ENCODE peak calls at places on chromosomes 12 and 14, in ten cellular contexts. One of them, this sample, is unnamed.

GRCh38 chr12:57429473-57430116 is 1.2 kb downstream of the R3HDM2 start:
- DNase-seq in PC-3: no peak
- DNase-seq in NCI-H2081 treated with DMSO at 0.1 percent for 48 hours: no peak
- DNase-seq in CD4-positive, alpha-beta T cell: no peak
- DNase-seq in memory B cell: no peak
- DNase-seq in pulmonary artery endothelial cell: no peak
- DNase-seq in uterus: no peak
- DNase-seq in activated CD4-positive, alpha-beta T cell treated with anti-CD3 and anti-CD28 coated beads, Interleukin-2, amount 50 U/mL, for 1 hour: no peak
- DNase-seq in Peyer's patch: peak
- DNase-seq in endodermal cell: peak
- DNase-seq in this sample: peak

GRCh38 chr14:77488558-77488957 is 10.1 kb downstream of the ISM2 start:
- DNase-seq in PC-3: no peak
- DNase-seq in NCI-H2081 treated with DMSO at 0.1 percent for 48 hours: no peak
- DNase-seq in CD4-positive, alpha-beta T cell: no peak
- DNase-seq in memory B cell: no peak
- DNase-seq in pulmonary artery endothelial cell: no peak
- DNase-seq in uterus: no peak
- DNase-seq in activated CD4-positive, alpha-beta T cell treated with anti-CD3 and anti-CD28 coated beads, Interleukin-2, amount 50 U/mL, for 1 hour: no peak
- DNase-seq in Peyer's patch: no peak
- DNase-seq in endodermal cell: no peak
- DNase-seq in this sample: no peak

GRCh38 chr12:18719922-18720321 is 17.9 kb downstream of the PLCZ1 start:
- DNase-seq in PC-3: peak
- DNase-seq in NCI-H2081 treated with DMSO at 0.1 percent for 48 hours: no peak
- DNase-seq in CD4-positive, alpha-beta T cell: no peak
- DNase-seq in memory B cell: no peak
- DNase-seq in pulmonary artery endothelial cell: no peak
- DNase-seq in uterus: no peak
- DNase-seq in activated CD4-positive, alpha-beta T cell treated with anti-CD3 and anti-CD28 coated beads, Interleukin-2, amount 50 U/mL, for 1 hour: no peak
- DNase-seq in Peyer's patch: no peak
- DNase-seq in endodermal cell: no peak
- DNase-seq in this sample: no peak

GRCh38 chr12:53754633-53755261 is 3.0 kb upstream of the CISTR start:
- DNase-seq in PC-3: peak
- DNase-seq in NCI-H2081 treated with DMSO at 0.1 percent for 48 hours: no peak
- DNase-seq in CD4-positive, alpha-beta T cell: no peak
- DNase-seq in memory B cell: no peak
- DNase-seq in pulmonary artery endothelial cell: no peak
- DNase-seq in uterus: no peak
- DNase-seq in activated CD4-positive, alpha-beta T cell treated with anti-CD3 and anti-CD28 coated beads, Interleukin-2, amount 50 U/mL, for 1 hour: no peak
- DNase-seq in Peyer's patch: no peak
- DNase-seq in endodermal cell: peak
- DNase-seq in this sample: no peak

GRCh38 chr12:22578328-22578727 is 34.0 kb upstream of the C2CD5 start:
- DNase-seq in PC-3: peak
- DNase-seq in NCI-H2081 treated with DMSO at 0.1 percent for 48 hours: no peak
- DNase-seq in CD4-positive, alpha-beta T cell: no peak
- DNase-seq in memory B cell: no peak
- DNase-seq in pulmonary artery endothelial cell: no peak
- DNase-seq in uterus: no peak
- DNase-seq in activated CD4-positive, alpha-beta T cell treated with anti-CD3 and anti-CD28 coated beads, Interleukin-2, amount 50 U/mL, for 1 hour: no peak
- DNase-seq in Peyer's patch: no peak
- DNase-seq in endodermal cell: no peak
- DNase-seq in this sample: no peak

GRCh38 chr14:102554835-102555819 is 37.3 kb upstream of the RCOR1 start:
- DNase-seq in PC-3: no peak
- DNase-seq in NCI-H2081 treated with DMSO at 0.1 percent for 48 hours: no peak
- DNase-seq in CD4-positive, alpha-beta T cell: peak
- DNase-seq in memory B cell: peak
- DNase-seq in pulmonary artery endothelial cell: no peak
- DNase-seq in uterus: peak
- DNase-seq in activated CD4-positive, alpha-beta T cell treated with anti-CD3 and anti-CD28 coated beads, Interleukin-2, amount 50 U/mL, for 1 hour: peak
- DNase-seq in Peyer's patch: peak
- DNase-seq in endodermal cell: peak
- DNase-seq in this sample: peak

GRCh38 chr12:3571323-3571722 is 80.3 kb downstream of the PRMT8 start:
- DNase-seq in PC-3: no peak
- DNase-seq in NCI-H2081 treated with DMSO at 0.1 percent for 48 hours: no peak
- DNase-seq in CD4-positive, alpha-beta T cell: no peak
- DNase-seq in memory B cell: no peak
- DNase-seq in pulmonary artery endothelial cell: no peak
- DNase-seq in uterus: no peak
- DNase-seq in activated CD4-positive, alpha-beta T cell treated with anti-CD3 and anti-CD28 coated beads, Interleukin-2, amount 50 U/mL, for 1 hour: no peak
- DNase-seq in Peyer's patch: no peak
- DNase-seq in endodermal cell: peak
- DNase-seq in this sample: no peak

GRCh38 chr14:56322531-56322930 is 204.3 kb downstream of the PELI2 start:
- DNase-seq in PC-3: no peak
- DNase-seq in NCI-H2081 treated with DMSO at 0.1 percent for 48 hours: no peak
- DNase-seq in CD4-positive, alpha-beta T cell: no peak
- DNase-seq in memory B cell: no peak
- DNase-seq in pulmonary artery endothelial cell: no peak
- DNase-seq in uterus: no peak
- DNase-seq in activated CD4-positive, alpha-beta T cell treated with anti-CD3 and anti-CD28 coated beads, Interleukin-2, amount 50 U/mL, for 1 hour: no peak
- DNase-seq in Peyer's patch: no peak
- DNase-seq in endodermal cell: no peak
- DNase-seq in this sample: no peak

GRCh38 chr12:67534671-67535070 is 113.9 kb upstream of the DYRK2 start:
- DNase-seq in PC-3: peak
- DNase-seq in NCI-H2081 treated with DMSO at 0.1 percent for 48 hours: no peak
- DNase-seq in CD4-positive, alpha-beta T cell: no peak
- DNase-seq in memory B cell: no peak
- DNase-seq in pulmonary artery endothelial cell: no peak
- DNase-seq in uterus: peak
- DNase-seq in activated CD4-positive, alpha-beta T cell treated with anti-CD3 and anti-CD28 coated beads, Interleukin-2, amount 50 U/mL, for 1 hour: no peak
- DNase-seq in Peyer's patch: no peak
- DNase-seq in endodermal cell: no peak
- DNase-seq in this sample: no peak

GRCh38 chr14:50544911-50545310 is 12.5 kb upstream of the MAP4K5 start:
- DNase-seq in PC-3: no peak
- DNase-seq in NCI-H2081 treated with DMSO at 0.1 percent for 48 hours: no peak
- DNase-seq in CD4-positive, alpha-beta T cell: no peak
- DNase-seq in memory B cell: no peak
- DNase-seq in pulmonary artery endothelial cell: no peak
- DNase-seq in uterus: peak
- DNase-seq in activated CD4-positive, alpha-beta T cell treated with anti-CD3 and anti-CD28 coated beads, Interleukin-2, amount 50 U/mL, for 1 hour: no peak
- DNase-seq in Peyer's patch: no peak
- DNase-seq in endodermal cell: no peak
- DNase-seq in this sample: no peak